ENCODE peak calls at places on chromosomes 6 and 20, in four cellular contexts. G, L, J and Q are unnamed samples.

GRCh38 chr6:32845381-32845884 is 1.6 kb upstream of the PSMB8 start:
- DNase-seq in G (no peak), L (no peak), J (no peak), Q (no peak)

GRCh38 chr6:75156186-75156878 is 49.5 kb downstream of the COL12A1 start:
- DNase-seq in G (no peak), L (no peak), J (peak), Q (no peak)

GRCh38 chr6:117270121-117270959 is 5.0 kb downstream of the VGLL2 start:
- DNase-seq in G (peak), L (peak), J (peak), Q (no peak)

GRCh38 chr6:42095776-42096541 is 45.6 kb downstream of the TAF8 start:
- DNase-seq in G (peak), L (peak), J (peak), Q (no peak)

GRCh38 chr6:95091823-95092436 is 485.4 kb upstream of the MANEA start:
- DNase-seq in G (no peak), L (no peak), J (peak), Q (peak)

GRCh38 chr6:41759106-41759904 is 12.1 kb upstream of the PGC start:
- DNase-seq in G (no peak), L (no peak), J (no peak), Q (no peak)

GRCh38 chr6:16774437-16774836 is 13.2 kb upstream of the ATXN1 start:
- DNase-seq in G (no peak), L (no peak), J (peak), Q (no peak)

GRCh38 chr20:25378189-25378883 is 12.3 kb downstream of the ABHD12 start:
- DNase-seq in G (no peak), L (no peak), J (no peak), Q (no peak)

GRCh38 chr20:8647868-8648495 is 420.9 kb upstream of the PLCB4 start:
- DNase-seq in G (no peak), L (no peak), J (no peak), Q (no peak)

GRCh38 chr6:135728589-135728988 is 122.9 kb upstream of the PDE7B start:
- DNase-seq in G (no peak), L (no peak), J (no peak), Q (no peak)

GRCh38 chr20:35129647-35130069 is 17.5 kb downstream of the EDEM2 start:
- DNase-seq in G (no peak), L (no peak), J (no peak), Q (peak)

GRCh38 chr6:130069471-130069870 is 51.1 kb downstream of the L3MBTL3 start:
- DNase-seq in G (no peak), L (no peak), J (no peak), Q (no peak)

GRCh38 chr20:3181270-3181669 is 7.9 kb upstream of the LZTS3 start:
- DNase-seq in G (no peak), L (no peak), J (no peak), Q (no peak)

GRCh38 chr6:82057846-82058554 is 189.5 kb downstream of the IBTK start:
- DNase-seq in G (no peak), L (no peak), J (no peak), Q (peak)

GRCh38 chr6:156773935-156774871 is 3.0 kb upstream of the ARID1B start:
- DNase-seq in G (no peak), L (no peak), J (no peak), Q (no peak)

GRCh38 chr6:138004423-138005287 is 102.6 kb downstream of the PERP start:
- DNase-seq in G (no peak), L (no peak), J (peak), Q (peak)

GRCh38 chr6:114342086-114342825 is 567 bp downstream of the HS3ST5 start:
- DNase-seq in G (peak), L (peak), J (peak), Q (no peak)

GRCh38 chr6:115842338-115842737 is 218.4 kb downstream of the FRK start:
- DNase-seq in G (no peak), L (no peak), J (no peak), Q (no peak)

GRCh38 chr20:3612795-3613560 is 50.2 kb downstream of the GFRA4 start:
- DNase-seq in G (no peak), L (no peak), J (no peak), Q (peak)

GRCh38 chr20:8287328-8287727 is 155.3 kb downstream of the PLCB1 start:
- DNase-seq in G (no peak), L (no peak), J (peak), Q (no peak)

GRCh38 chr6:53195048-53195447 is 46.4 kb upstream of the GCM1 start:
- DNase-seq in G (no peak), L (no peak), J (no peak), Q (no peak)

GRCh38 chr6:53199765-53200164 is 51.1 kb upstream of the GCM1 start:
- DNase-seq in G (no peak), L (no peak), J (no peak), Q (no peak)

GRCh38 chr6:53201270-53201669 is 52.6 kb upstream of the GCM1 start:
- DNase-seq in G (no peak), L (no peak), J (no peak), Q (no peak)

GRCh38 chr6:53197553-53197952 is 48.9 kb upstream of the GCM1 start:
- DNase-seq in G (no peak), L (no peak), J (no peak), Q (no peak)

GRCh38 chr6:53199156-53199555 is 50.5 kb upstream of the GCM1 start:
- DNase-seq in G (no peak), L (no peak), J (no peak), Q (no peak)
- H3K56ac ChIP-seq in G (no peak), L (no peak), J (no peak), Q (no peak)

DNA sequence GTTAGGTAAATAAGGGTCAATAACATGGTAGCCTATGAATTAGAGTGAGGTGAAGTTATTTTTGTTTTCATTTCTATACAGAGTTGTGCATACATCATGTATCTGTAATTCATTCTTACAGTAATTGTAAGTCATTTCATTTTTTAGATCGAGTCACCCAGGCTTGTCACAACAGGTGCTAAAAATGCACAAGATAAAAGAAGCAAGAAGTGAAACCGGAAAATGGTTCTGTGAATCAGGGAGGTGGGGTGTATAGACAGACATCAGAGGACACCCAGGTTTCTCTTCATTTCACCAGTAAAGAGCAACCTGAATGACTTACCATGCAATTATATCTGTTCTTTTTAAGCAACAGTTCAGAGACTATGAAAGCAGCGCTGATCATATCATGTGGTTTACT is 27.6 kb upstream of the TBC1D7 start:
- DNase-seq in G (no peak), L (no peak), J (no peak), Q (peak)
- H3K27ac ChIP-seq in G (no peak), L (no peak), J (no peak), Q (peak)

GRCh38 chr6:6790891-6791290 is 202.4 kb downstream of the LY86 start:
- DNase-seq in G (no peak), L (no peak), J (no peak), Q (peak)

GRCh38 chr6:6796818-6797217 is 208.3 kb downstream of the LY86 start:
- DNase-seq in G (no peak), L (no peak), J (no peak), Q (no peak)

GRCh38 chr6:6795396-6795795 is 206.9 kb downstream of the LY86 start:
- DNase-seq in G (no peak), L (no peak), J (no peak), Q (no peak)

GRCh38 chr6:6790393-6790792 is 201.9 kb downstream of the LY86 start:
- DNase-seq in G (no peak), L (no peak), J (no peak), Q (no peak)

GRCh38 chr6:6793388-6794250 is 205.1 kb downstream of the LY86 start:
- DNase-seq in G (no peak), L (no peak), J (no peak), Q (no peak)
- H3K56ac ChIP-seq in G (no peak), L (no peak), J (no peak), Q (no peak)

DNA sequence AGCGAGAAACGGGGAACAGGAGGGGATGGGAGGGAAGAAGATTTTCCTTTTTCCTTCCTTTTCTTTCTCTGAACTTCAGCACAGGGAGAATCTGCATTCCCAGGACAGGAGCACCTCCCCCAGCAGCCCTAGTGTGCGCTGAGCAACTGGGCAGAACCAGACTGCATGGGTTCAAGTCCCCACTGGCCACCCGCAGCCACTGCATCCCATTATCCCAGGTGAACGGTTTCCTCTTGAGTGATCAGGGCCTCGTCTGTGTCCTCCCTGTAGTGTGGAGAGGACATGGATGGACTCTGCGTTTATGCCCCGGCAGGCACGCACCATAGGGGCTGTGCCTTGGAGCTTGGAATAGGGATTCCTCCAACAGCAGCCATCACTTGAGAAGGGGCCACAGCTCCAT is 53.0 kb downstream of the ANKRD60 start:
- DNase-seq in G (no peak), L (no peak), J (no peak), Q (no peak)
- H3K27ac ChIP-seq in G (no peak), L (no peak), J (no peak), Q (no peak)

GRCh38 chr20:16260911-16261310 is 312.3 kb downstream of the KIF16B start:
- DNase-seq in G (no peak), L (no peak), J (no peak), Q (no peak)
- H3K56ac ChIP-seq in G (no peak), L (no peak), J (no peak), Q (no peak)